ENCODE peak calls at places on chromosomes 6 and 20, in nine cellular contexts. A is left lung; Y is tibial nerve; F is colonic mucosa; D is upper lobe of right lung; T is right cardiac atrium; K is neural progenitor cell; Z is CD8-positive, alpha-beta T cell; H is mammary epithelial cell. N is an unnamed sample.
A peak's percentile ranks its signal among the peaks of the same experiment; 100 is the strongest.

GRCh38 chr6:28408076-28408802 is 8.7 kb upstream of the ZSCAN12 start:
- DNase-seq in A (no peak), Y (no peak), F (no peak), D (no peak), T (no peak), K (no peak), Z (no peak), H (peak; percentile 27), N (no peak)

GRCh38 chr6:28803337-28803709 is 120.5 kb downstream of the TRIM27 start:
- DNase-seq in A (no peak), Y (no peak), F (no peak), D (no peak), T (no peak), K (no peak), Z (no peak), H (no peak), N (no peak)

GRCh38 chr6:160005861-160006540 is 37.1 kb downstream of the IGF2R start:
- DNase-seq in A (peak; percentile 78), Y (no peak), F (no peak), D (peak; percentile 72), T (peak; percentile 80), K (no peak), Z (no peak), H (peak; percentile 19), N (no peak)

GRCh38 chr6:47264775-47265184 is 44.9 kb downstream of the TNFRSF21 start:
- DNase-seq in A (no peak), Y (no peak), F (no peak), D (no peak), T (peak; percentile 52), K (no peak), Z (no peak), H (no peak), N (no peak)

GRCh38 chr20:60113024-60113724 is 155.0 kb downstream of the CDH26 start:
- DNase-seq in A (peak; percentile 85), Y (no peak), F (no peak), D (no peak), T (peak; percentile 62), K (no peak), Z (no peak), H (no peak), N (no peak)

GRCh38 chr20:19285424-19285823 is 73.0 kb downstream of the SLC24A3 start:
- DNase-seq in A (no peak), Y (no peak), F (no peak), D (no peak), T (no peak), K (no peak), Z (no peak), H (no peak), N (no peak)

GRCh38 chr20:51593584-51593983 is 51.1 kb upstream of the NFATC2 start:
- DNase-seq in A (no peak), Y (no peak), F (no peak), D (no peak), T (no peak), K (no peak), Z (no peak), H (no peak), N (no peak)

GRCh38 chr20:14481863-14482262 is 144.5 kb upstream of the FLRT3 start:
- DNase-seq in A (no peak), Y (no peak), F (no peak), D (no peak), T (no peak), K (no peak), Z (no peak), H (peak; percentile 77), N (no peak)

GRCh38 chr6:40341726-40342125 is 245.4 kb downstream of the LRFN2 start:
- DNase-seq in A (no peak), Y (no peak), F (no peak), D (no peak), T (no peak), K (no peak), Z (no peak), H (no peak), N (no peak)

GRCh38 chr20:59813948-59814834 is 119.2 kb downstream of the SYCP2 start:
- DNase-seq in A (no peak), Y (no peak), F (no peak), D (no peak), T (no peak), K (no peak), Z (no peak), H (no peak), N (no peak)

GRCh38 chr6:161891542-161891941 is 617.7 kb upstream of the AGPAT4 start:
- DNase-seq in A (no peak), Y (no peak), F (no peak), D (no peak), T (no peak), K (no peak), Z (no peak), H (no peak), N (no peak)

GRCh38 chr20:46964299-46965123 is 69.9 kb downstream of the EYA2 start:
- DNase-seq in A (no peak), Y (no peak), F (no peak), D (no peak), T (no peak), K (no peak), Z (no peak), H (no peak), N (no peak)

GRCh38 chr6:95574811-95575210 is 2.5 kb upstream of the MANEA start:
- DNase-seq in A (no peak), Y (no peak), F (no peak), D (no peak), T (no peak), K (no peak), Z (no peak), H (peak; percentile 28), N (no peak)

GRCh38 chr6:107114872-107115694 is at the start of gene BEND3:
- DNase-seq in A (peak; percentile 85), Y (no peak), F (peak; percentile 45), D (peak; percentile 79), T (peak; percentile 77), K (peak; percentile 81), Z (peak; percentile 47), H (peak; percentile 32), N (no peak)

DNA sequence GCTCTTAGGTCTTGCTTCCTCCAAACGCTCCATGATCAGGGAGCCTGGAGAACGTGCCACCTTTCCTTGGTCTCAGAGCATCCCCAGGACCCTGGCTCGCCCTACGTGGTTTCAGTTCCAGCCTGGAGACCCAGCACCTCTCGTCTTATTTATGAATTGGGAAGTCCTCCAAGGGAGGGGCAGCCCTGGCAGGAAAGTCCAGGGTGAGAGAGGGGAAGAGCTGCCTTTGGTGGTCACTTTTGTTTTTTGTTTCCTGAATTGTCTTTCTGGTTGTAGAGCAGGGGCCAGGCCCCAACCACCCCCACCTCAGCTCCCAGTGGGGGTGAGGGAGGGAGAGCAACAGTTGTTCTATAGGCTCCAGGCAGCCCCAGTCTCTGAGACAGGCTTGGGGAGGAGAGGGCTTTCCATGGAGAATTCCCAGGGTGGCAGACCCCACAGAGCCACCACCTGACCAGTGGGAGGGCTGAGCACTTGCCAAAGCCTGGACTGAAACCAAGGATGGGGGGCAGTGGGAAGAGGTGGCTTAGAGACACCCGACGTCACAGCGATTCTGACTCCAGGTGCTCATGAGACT is 88.8 kb downstream of the PRND start:
- DNase-seq in A (no peak), Y (no peak), F (no peak), D (no peak), T (peak; percentile 39), K (no peak), Z (no peak), H (no peak), N (no peak)
- H3K4me1 ChIP-seq in A (peaks cover 25% of the 10 kb centered on the region), Y (no peaks in the 10 kb centered on the region), F (no peaks in the 10 kb centered on the region), D (peaks cover 66% of the 10 kb centered on the region), T (peaks cover 2% of the 10 kb centered on the region), K (peaks cover 7% of the 10 kb centered on the region), Z (peaks cover 66% of the 10 kb centered on the region), H (no peaks in the 10 kb centered on the region), N (peaks cover 6% of the 10 kb centered on the region)

DNA sequence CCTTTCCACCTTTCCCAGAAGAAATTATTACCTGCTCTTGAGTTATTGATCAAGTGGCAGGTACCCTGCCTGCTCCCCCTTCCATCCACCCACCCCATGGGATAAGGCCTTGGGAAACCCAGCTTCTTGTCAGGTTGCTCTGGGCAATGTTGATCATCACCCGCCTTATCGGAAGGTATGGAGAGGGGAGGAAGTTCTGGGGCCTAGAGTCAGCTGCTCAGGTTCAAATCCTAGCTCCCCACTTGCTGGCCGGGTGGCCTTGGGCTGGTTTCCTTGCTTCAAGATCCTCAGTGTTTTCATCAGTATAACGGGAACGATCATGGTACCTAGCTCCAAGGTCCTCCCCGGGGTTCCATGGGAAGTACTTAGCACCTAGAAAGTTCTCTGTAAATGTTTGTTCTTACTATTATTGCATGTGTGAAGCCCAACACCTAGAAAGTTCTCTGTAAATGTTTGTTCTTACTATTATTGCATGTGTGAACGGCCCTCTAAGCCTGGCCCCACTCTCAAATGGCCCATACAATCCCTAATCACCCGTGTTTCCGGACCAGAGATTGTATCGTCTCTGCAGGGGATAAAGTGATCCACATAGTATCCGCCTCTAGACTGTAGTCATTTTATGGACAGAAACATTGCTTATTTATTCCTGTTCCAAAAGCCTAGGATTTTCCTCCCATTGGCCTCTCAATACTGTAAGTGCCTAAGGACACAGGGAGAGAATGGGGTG is 1.1 kb upstream of the PREX1 start:
- DNase-seq in A (no peak), Y (no peak), F (no peak), D (no peak), T (no peak), K (no peak), Z (no peak), H (no peak), N (no peak)
- H3K4me3 ChIP-seq in A (no peak overlapping the region), Y (peak overlapping the region; percentile 47), F (no peak overlapping the region), D (peak overlapping the region; percentile 63), T (peak overlapping the region; percentile 61), K (peak overlapping the region; percentile 65), Z (peak overlapping the region; percentile 49), H (no peak overlapping the region), N (peak overlapping the region; percentile 85)

GRCh38 chr6:148596886-148597455 is 149.9 kb upstream of the UST start:
- DNase-seq in A (no peak), Y (no peak), F (no peak), D (no peak), T (no peak), K (no peak), Z (no peak), H (no peak), N (no peak)

GRCh38 chr6:148593130-148593812 is 153.6 kb upstream of the UST start:
- DNase-seq in A (no peak), Y (no peak), F (no peak), D (peak; percentile 67), T (no peak), K (no peak), Z (no peak), H (no peak), N (no peak)

GRCh38 chr6:148598690-148599089 is 148.1 kb upstream of the UST start:
- DNase-seq in A (no peak), Y (no peak), F (no peak), D (no peak), T (no peak), K (no peak), Z (no peak), H (no peak), N (no peak)

GRCh38 chr6:148593813-148594170 is 153.0 kb upstream of the UST start:
- DNase-seq in A (no peak), Y (no peak), F (no peak), D (no peak), T (no peak), K (no peak), Z (no peak), H (no peak), N (no peak)

GRCh38 chr6:148595550-148595949 is 151.3 kb upstream of the UST start:
- DNase-seq in A (no peak), Y (no peak), F (no peak), D (no peak), T (no peak), K (no peak), Z (no peak), H (no peak), N (no peak)
- H3K27ac ChIP-seq in A (no peak overlapping the region), Y (no peak overlapping the region), F (no peak overlapping the region), D (no peak overlapping the region), T (no peak overlapping the region), K (no peak overlapping the region), Z (no peak overlapping the region), H (no peak overlapping the region), N (no peak overlapping the region)

GRCh38 chr6:42025790-42026311 is 24.5 kb upstream of the TAF8 start:
- DNase-seq in A (no peak), Y (no peak), F (no peak), D (no peak), T (no peak), K (no peak), Z (no peak), H (no peak), N (no peak)
- H3K4me1 ChIP-seq in A (peaks cover 24% of the 10 kb centered on the region), Y (no peaks in the 10 kb centered on the region), F (no peaks in the 10 kb centered on the region), D (peaks cover 52% of the 10 kb centered on the region), T (peaks cover 15% of the 10 kb centered on the region), K (peaks cover 3% of the 10 kb centered on the region), Z (peaks cover 98% of the 10 kb centered on the region), H (no peaks in the 10 kb centered on the region), N (peaks cover 13% of the 10 kb centered on the region)

N was measured in tibial artery.